ENCODE peak calls at places on chromosomes 16 and 17, in nine cellular contexts. Q is HCT116; E is fibroblast of pulmonary artery; P is activated CD8-positive, alpha-beta memory T cell treated with anti-CD3 and anti-CD28 coated beads, Interleukin-2, amount 50 U/mL, for 48 hours; Z is activated T-cell treated with anti-CD3 and anti-CD28 coated beads, Interleukin-2, amount 50 U/mL, for 72 hours; C is Daoy; D is HCEC 1CT; A is activated T-helper 1 cell treated with Interleukin-2 at 50 U/mL for 16 hours; F is HTR-8/SVneo. J is an unnamed sample.

GRCh38 chr16:67661101-67661661 is 421 bp downstream of the PARD6A start:
- DNase-seq in Q (no peak), E (peak), P (no peak), Z (no peak), C (peak), D (no peak), A (no peak), F (no peak), J (peak)

GRCh38 chr17:74860229-74860998 is 729 bp upstream of the GRIN2C start:
- DNase-seq in Q (no peak), E (no peak), P (no peak), Z (peak), C (no peak), D (no peak), A (no peak), F (no peak), J (no peak)

GRCh38 chr16:51154271-51155171 is 3.5 kb upstream of the SALL1 start:
- DNase-seq in Q (no peak), E (no peak), P (no peak), Z (no peak), C (no peak), D (no peak), A (no peak), F (no peak), J (no peak)

GRCh38 chr17:43608313-43608712 is 53.4 kb downstream of the MEOX1 start:
- DNase-seq in Q (no peak), E (peak), P (peak), Z (peak), C (peak), D (no peak), A (no peak), F (no peak), J (peak)

GRCh38 chr17:791807-792206 is 9.7 kb downstream of the MRM3 start:
- DNase-seq in Q (no peak), E (no peak), P (no peak), Z (no peak), C (no peak), D (no peak), A (no peak), F (no peak), J (no peak)

GRCh38 chr16:89658221-89658879 is 714 bp downstream of the SPATA33 start:
- DNase-seq in Q (no peak), E (peak), P (peak), Z (peak), C (peak), D (no peak), A (no peak), F (no peak), J (peak)

GRCh38 chr16:54129810-54130209 is 156.8 kb downstream of the IRX3 start:
- DNase-seq in Q (no peak), E (no peak), P (no peak), Z (no peak), C (no peak), D (no peak), A (no peak), F (no peak), J (no peak)

GRCh38 chr17:78607061-78607460 is 29.9 kb upstream of the DNAH17 start:
- DNase-seq in Q (no peak), E (no peak), P (no peak), Z (no peak), C (no peak), D (no peak), A (no peak), F (no peak), J (no peak)

GRCh38 chr16:47927330-47927729 is 228.5 kb downstream of the ABCC12 start:
- DNase-seq in Q (no peak), E (peak), P (no peak), Z (no peak), C (no peak), D (peak), A (no peak), F (peak), J (peak)

GRCh38 chr16:1573301-1573700 is 38.6 kb downstream of the IFT140 start:
- DNase-seq in Q (no peak), E (no peak), P (no peak), Z (no peak), C (no peak), D (no peak), A (no peak), F (no peak), J (no peak)

GRCh38 chr16:79647586-79647985 is 47.0 kb upstream of the MAF start:
- DNase-seq in Q (no peak), E (no peak), P (no peak), Z (no peak), C (no peak), D (no peak), A (no peak), F (no peak), J (no peak)

GRCh38 chr17:75511610-75512575 is 3.4 kb downstream of the CASKIN2 start:
- DNase-seq in Q (no peak), E (no peak), P (no peak), Z (no peak), C (no peak), D (no peak), A (no peak), F (no peak), J (peak)

GRCh38 chr17:35766903-35767510 is 6.3 kb downstream of the C17orf50 start:
- DNase-seq in Q (no peak), E (peak), P (no peak), Z (no peak), C (no peak), D (peak), A (no peak), F (peak), J (peak)

GRCh38 chr17:52419256-52419655 is 260.7 kb upstream of the CA10 start:
- DNase-seq in Q (no peak), E (no peak), P (no peak), Z (no peak), C (no peak), D (no peak), A (no peak), F (no peak), J (no peak)

GRCh38 chr17:17344507-17345293 is 41.5 kb downstream of the NT5M start:
- DNase-seq in Q (no peak), E (no peak), P (peak), Z (no peak), C (no peak), D (no peak), A (no peak), F (no peak), J (no peak)

GRCh38 chr16:79601978-79602609 is 1.6 kb upstream of the MAF start:
- DNase-seq in Q (no peak), E (peak), P (peak), Z (peak), C (peak), D (peak), A (peak), F (peak), J (peak)

GRCh38 chr16:73093146-73094144 is 45.5 kb upstream of the ZFHX3 start:
- DNase-seq in Q (no peak), E (peak), P (no peak), Z (no peak), C (peak), D (no peak), A (no peak), F (no peak), J (peak)

GRCh38 chr17:63927464-63928171 is 4.5 kb downstream of the CD79B start:
- DNase-seq in Q (no peak), E (no peak), P (no peak), Z (no peak), C (no peak), D (no peak), A (no peak), F (no peak), J (no peak)

GRCh38 chr17:20202141-20202574 is 193.0 kb downstream of the SPECC1 start:
- DNase-seq in Q (no peak), E (no peak), P (no peak), Z (no peak), C (peak), D (no peak), A (no peak), F (no peak), J (no peak)

GRCh38 chr16:3012246-3012645 is 477 bp upstream of the CLDN9 start:
- DNase-seq in Q (no peak), E (no peak), P (no peak), Z (no peak), C (no peak), D (no peak), A (no peak), F (no peak), J (no peak)

GRCh38 chr16:4416200-4417032 is at the start of gene CORO7:
- DNase-seq in Q (peak), E (peak), P (peak), Z (peak), C (peak), D (peak), A (peak), F (peak), J (peak)

GRCh38 chr17:30236807-30237206 is 1.3 kb upstream of the SLC6A4 start:
- DNase-seq in Q (peak), E (peak), P (peak), Z (peak), C (peak), D (peak), A (no peak), F (peak), J (peak)

GRCh38 chr17:8155341-8156173 is 3.4 kb upstream of the PER1 start:
- DNase-seq in Q (no peak), E (no peak), P (peak), Z (no peak), C (no peak), D (no peak), A (no peak), F (no peak), J (peak)

GRCh38 chr16:49280022-49280741 is 1.5 kb downstream of the CBLN1 start:
- DNase-seq in Q (no peak), E (no peak), P (no peak), Z (peak), C (peak), D (no peak), A (no peak), F (no peak), J (no peak)

GRCh38 chr17:27846042-27846655 is 45.8 kb upstream of the NOS2 start:
- DNase-seq in Q (no peak), E (no peak), P (peak), Z (peak), C (no peak), D (no peak), A (no peak), F (no peak), J (no peak)

GRCh38 chr17:958712-959451 is 20.7 kb downstream of the NXN start:
- DNase-seq in Q (no peak), E (no peak), P (no peak), Z (no peak), C (no peak), D (no peak), A (no peak), F (no peak), J (peak)

GRCh38 chr17:81332949-81333570 is 38.0 kb upstream of the SLC38A10 start:
- DNase-seq in Q (no peak), E (no peak), P (no peak), Z (no peak), C (no peak), D (no peak), A (no peak), F (no peak), J (no peak)

GRCh38 chr17:66930933-66931332 is 33.6 kb upstream of the CACNG4 start:
- DNase-seq in Q (peak), E (no peak), P (no peak), Z (no peak), C (no peak), D (no peak), A (no peak), F (peak), J (peak)

GRCh38 chr17:6641374-6641818 is 536 bp downstream of the TXNDC17 start:
- DNase-seq in Q (no peak), E (no peak), P (no peak), Z (no peak), C (no peak), D (no peak), A (no peak), F (no peak), J (peak)

GRCh38 chr16:67833035-67833417 is 9.1 kb upstream of the THAP11 start:
- DNase-seq in Q (no peak), E (peak), P (no peak), Z (no peak), C (peak), D (peak), A (no peak), F (no peak), J (peak)

GRCh38 chr17:16662936-16663335 is 9.3 kb upstream of the ZNF624 start:
- DNase-seq in Q (no peak), E (no peak), P (no peak), Z (no peak), C (peak), D (no peak), A (no peak), F (no peak), J (no peak)

GRCh38 chr16:31354394-31355291 is at the start of gene ITGAX:
- DNase-seq in Q (no peak), E (peak), P (peak), Z (peak), C (peak), D (peak), A (no peak), F (peak), J (peak)

GRCh38 chr17:78043031-78043430 is 84.5 kb downstream of the TNRC6C start:
- DNase-seq in Q (no peak), E (no peak), P (no peak), Z (no peak), C (no peak), D (no peak), A (no peak), F (no peak), J (no peak)

GRCh38 chr17:14044702-14045101 is 24.6 kb upstream of the COX10 start:
- DNase-seq in Q (no peak), E (no peak), P (no peak), Z (no peak), C (no peak), D (no peak), A (no peak), F (no peak), J (no peak)

GRCh38 chr17:45722161-45722560 is 62.0 kb upstream of the CRHR1 start:
- DNase-seq in Q (peak), E (no peak), P (no peak), Z (no peak), C (peak), D (peak), A (no peak), F (peak), J (peak)

GRCh38 chr17:72491102-72491501 is 370.3 kb downstream of the SOX9 start:
- DNase-seq in Q (no peak), E (no peak), P (no peak), Z (no peak), C (no peak), D (no peak), A (no peak), F (no peak), J (no peak)

GRCh38 chr17:40720904-40721303 is 17.4 kb upstream of the KRT24 start:
- DNase-seq in Q (no peak), E (no peak), P (no peak), Z (no peak), C (no peak), D (no peak), A (no peak), F (no peak), J (no peak)

GRCh38 chr17:45147581-45148182 is 593 bp upstream of the HEXIM1 start:
- DNase-seq in Q (peak), E (peak), P (peak), Z (peak), C (peak), D (peak), A (peak), F (peak), J (peak)

GRCh38 chr17:18321309-18321708 is 6.2 kb downstream of the SMCR8 start:
- DNase-seq in Q (peak), E (peak), P (no peak), Z (no peak), C (peak), D (peak), A (no peak), F (no peak), J (peak)

J was measured in choroid plexus epithelial cell.